ENCODE peak calls at places on chromosomes 13 and 19, in eight cellular contexts. V, D, E, Q, J, I, G and C are unnamed samples.
A peak's percentile ranks its signal among the peaks of the same experiment; 100 is the strongest.

GRCh38 chr19:8655340-8655709 is 24.9 kb downstream of the NFILZ start:
- DNase-seq in D (no peak), V (peak; percentile 14), Q (peak; percentile 1), E (no peak), I (no peak), G (no peak), J (no peak), C (no peak)

GRCh38 chr13:73499685-73500084 is 440.9 kb downstream of the KLF5 start:
- DNase-seq in D (no peak), E (no peak), V (no peak), Q (no peak), J (no peak), I (no peak), G (no peak), C (no peak)

GRCh38 chr19:58096884-58097283 is 1.1 kb downstream of the ZSCAN18 start:
- DNase-seq in D (no peak), E (no peak), Q (no peak), J (no peak), V (no peak), I (no peak), G (no peak), C (no peak)

GRCh38 chr13:39406688-39407087 is 196.3 kb downstream of the LHFPL6 start:
- DNase-seq in Q (no peak), I (no peak), V (no peak), D (no peak), E (no peak), G (no peak), J (no peak), C (no peak)

GRCh38 chr19:17323973-17324327 is 10.7 kb downstream of the ANO8 start:
- DNase-seq in Q (no peak), J (no peak), V (no peak), D (no peak), G (no peak), I (no peak), E (no peak), C (no peak)

GRCh38 chr13:65336916-65337315 is 1893.2 kb downstream of the PCDH9 start:
- DNase-seq in V (no peak), I (no peak), E (no peak), D (no peak), G (no peak), Q (no peak), J (no peak), C (no peak)

GRCh38 chr19:43675269-43675879 is 5.4 kb upstream of the PLAUR start:
- DNase-seq in J (no peak), V (no peak), Q (no peak), E (no peak), I (peak; percentile 80), G (no peak), D (no peak), C (no peak)

GRCh38 chr13:95296326-95296939 is 4.8 kb downstream of the ABCC4 start:
- DNase-seq in E (no peak), G (peak; percentile 36), I (peak; percentile 79), D (no peak), V (no peak), Q (no peak), J (no peak), C (no peak)

GRCh38 chr19:32339988-32340874 is 5.2 kb upstream of the ZNF507 start:
- DNase-seq in G (peak; percentile 77), D (no peak), V (peak; percentile 15), J (no peak), E (peak; percentile 87), Q (peak; percentile 32), I (peak; percentile 79), C (no peak)

GRCh38 chr13:27924529-27925141 is 4.8 kb downstream of the PDX1 start:
- DNase-seq in J (no peak), E (no peak), Q (no peak), D (no peak), I (no peak), G (no peak), V (no peak), C (no peak)

GRCh38 chr13:102643656-102644055 is 46.9 kb downstream of the TPP2 start:
- DNase-seq in Q (no peak), D (no peak), I (no peak), J (no peak), E (no peak), V (no peak), G (no peak), C (no peak)

GRCh38 chr13:40164137-40164536 is 502.3 kb downstream of the FOXO1 start:
- DNase-seq in Q (no peak), J (no peak), E (peak; percentile 55), D (no peak), I (no peak), V (no peak), G (no peak), C (no peak)